ENCODE peak calls at places on chromosomes 11 and 22, in eight cellular contexts. H, J, T, Z, X, O, R and M are unnamed samples.

GRCh38 chr11:89355649-89356048 is 135.5 kb downstream of the NOX4 start:
- DNase-seq in H (no peak), J (no peak), T (no peak), Z (no peak), X (no peak), O (no peak), R (no peak), M (no peak)

GRCh38 chr11:103266167-103266831 is 157.1 kb downstream of the DYNC2H1 start:
- DNase-seq in H (no peak), J (no peak), T (no peak), Z (no peak), X (no peak), O (no peak), R (no peak), M (no peak)

GRCh38 chr11:30522825-30523224 is 63.3 kb downstream of the MPPED2 start:
- DNase-seq in H (no peak), J (no peak), T (no peak), Z (no peak), X (no peak), O (no peak), R (no peak), M (no peak)

GRCh38 chr11:32827276-32827675 is 2.5 kb upstream of the PRRG4 start:
- DNase-seq in H (no peak), J (no peak), T (no peak), Z (no peak), X (no peak), O (no peak), R (no peak), M (no peak)

GRCh38 chr11:12552677-12553076 is 121.5 kb upstream of the TEAD1 start:
- DNase-seq in H (no peak), J (peak; percentile 40), T (no peak), Z (peak; percentile 89), X (peak; percentile 82), O (no peak), R (peak; percentile 97), M (no peak)

GRCh38 chr22:36873614-36874308 is 13.0 kb downstream of the NCF4 start:
- DNase-seq in H (peak; percentile 65), J (peak; percentile 30), T (peak; percentile 20), Z (peak; percentile 2), X (peak; percentile 62), O (peak; percentile 25), R (peak; percentile 2), M (no peak)

GRCh38 chr11:70470127-70470526 is 71.8 kb downstream of the CTTN start:
- DNase-seq in H (peak; percentile 73), J (no peak), T (no peak), Z (no peak), X (peak; percentile 24), O (no peak), R (no peak), M (no peak)

GRCh38 chr11:130133716-130134115 is 25.9 kb upstream of the ST14 start:
- DNase-seq in H (no peak), J (no peak), T (no peak), Z (no peak), X (no peak), O (no peak), R (no peak), M (no peak)

GRCh38 chr11:33668468-33668825 is 32.2 kb downstream of the C11orf91 start:
- DNase-seq in H (no peak), J (no peak), T (no peak), Z (no peak), X (no peak), O (no peak), R (peak; percentile 53), M (no peak)

GRCh38 chr11:17368551-17368950 is 17.0 kb downstream of the NCR3LG1 start:
- DNase-seq in H (no peak), J (no peak), T (no peak), Z (no peak), X (no peak), O (no peak), R (no peak), M (no peak)

GRCh38 chr11:93522448-93522847 is 20.7 kb downstream of the SMCO4 start:
- DNase-seq in H (no peak), J (no peak), T (no peak), Z (no peak), X (no peak), O (no peak), R (no peak), M (no peak)

GRCh38 chr11:107743161-107743560 is 31.3 kb upstream of the SLN start:
- DNase-seq in H (no peak), J (no peak), T (no peak), Z (no peak), X (no peak), O (no peak), R (no peak), M (no peak)

GRCh38 chr11:103326070-103326794 is 217.0 kb downstream of the DYNC2H1 start:
- DNase-seq in H (no peak), J (peak; percentile 21), T (peak; percentile 48), Z (peak; percentile 23), X (peak; percentile 84), O (peak; percentile 42), R (peak; percentile 64), M (peak; percentile 50)

GRCh38 chr11:66641834-66642233 is 3.3 kb downstream of the RBM4 start:
- DNase-seq in H (no peak), J (no peak), T (no peak), Z (no peak), X (no peak), O (no peak), R (no peak), M (no peak)

GRCh38 chr11:66639066-66639813 is 737 bp downstream of the RBM4 start:
- DNase-seq in H (no peak), J (peak; percentile 29), T (no peak), Z (no peak), X (peak; percentile 43), O (no peak), R (no peak), M (no peak)

GRCh38 chr11:66637557-66638176 is 836 bp upstream of the RBM4 start:
- DNase-seq in H (no peak), J (no peak), T (no peak), Z (no peak), X (no peak), O (no peak), R (no peak), M (no peak)

GRCh38 chr11:66636411-66636810 is 2.1 kb upstream of the RBM4 start:
- DNase-seq in H (no peak), J (no peak), T (no peak), Z (no peak), X (no peak), O (no peak), R (no peak), M (no peak)

DNA sequence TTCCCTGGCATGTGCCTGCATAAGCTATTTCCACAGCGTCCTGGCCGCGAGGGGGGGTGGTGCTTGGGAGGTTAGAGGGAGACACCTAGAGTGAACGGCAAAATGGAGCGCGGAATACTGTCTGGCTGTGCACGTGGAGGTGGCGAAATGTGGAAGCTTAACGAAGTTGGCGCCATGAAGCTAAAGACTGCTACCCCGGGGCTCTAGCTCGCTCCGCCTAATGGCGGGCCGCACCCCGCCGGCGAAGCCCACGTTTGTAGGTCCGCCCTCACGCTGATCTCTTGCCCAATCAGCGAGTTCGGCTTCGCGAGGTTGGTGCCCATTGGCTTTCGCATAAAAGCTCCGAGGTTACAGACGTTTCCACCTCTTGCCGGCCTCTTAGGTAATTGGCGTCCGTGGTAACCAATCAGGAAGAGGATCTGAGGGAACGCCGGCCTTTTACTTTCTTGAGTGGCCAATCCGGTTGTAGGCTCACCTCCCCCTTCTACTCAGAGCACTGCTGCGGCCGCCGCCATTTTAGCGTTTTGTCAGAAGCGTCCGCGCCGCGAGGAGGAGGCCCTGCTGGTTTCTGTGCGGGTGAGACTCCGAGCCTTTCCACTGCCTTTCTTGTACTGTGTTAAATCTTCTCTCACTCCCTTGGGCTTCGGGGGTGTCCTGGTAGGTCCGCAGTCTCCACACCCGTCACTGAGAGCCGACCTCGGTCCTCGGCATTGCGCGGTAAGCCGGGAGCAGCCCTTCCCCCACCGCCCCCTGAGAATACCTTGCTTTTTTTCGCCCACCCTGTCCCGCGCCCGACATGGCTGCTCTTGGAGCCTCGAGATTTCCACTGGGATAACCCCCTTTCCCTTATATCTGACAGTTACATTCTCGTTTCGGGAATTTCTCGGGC is at the start of gene RBM4:
- DNase-seq in H (peak; percentile 93), J (peak; percentile 99), T (peak; percentile 99), Z (peak; percentile 98), X (peak; percentile 100), O (peak; percentile 97), R (peak; percentile 100), M (peak; percentile 93)
- TF ChIP-seq CTCF in H (no peak), J (no peak), T (no peak), Z (peak; percentile 32), X (no peak), O (no peak), R (peak; percentile 11), M (no peak)

DNA sequence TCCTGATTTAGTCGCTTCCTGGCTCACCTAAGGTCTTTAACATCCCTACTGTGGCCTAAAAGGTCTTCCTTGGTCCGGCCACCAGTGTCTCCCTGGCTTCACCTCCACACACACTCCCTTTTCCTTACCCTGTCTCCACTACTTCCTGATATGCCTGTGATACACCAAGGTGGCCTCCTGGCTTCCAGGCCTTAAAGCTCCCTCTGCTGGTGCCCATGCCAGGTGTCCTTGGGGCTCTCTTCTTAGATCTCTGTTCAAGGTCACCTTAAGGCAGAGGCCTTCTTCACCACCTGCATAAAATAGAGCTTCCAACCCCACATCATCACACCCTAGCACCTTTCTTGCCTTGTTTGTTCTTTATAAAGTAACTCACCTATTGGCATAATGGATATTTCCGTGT is 787.7 kb downstream of the NTM start:
- DNase-seq in H (no peak), J (no peak), T (peak; percentile 22), Z (no peak), X (peak; percentile 25), O (peak; percentile 58), R (no peak), M (no peak)
- TF ChIP-seq CTCF in H (peak; percentile 75), J (peak; percentile 9), T (peak; percentile 72), Z (peak; percentile 58), X (peak; percentile 46), O (peak; percentile 25), R (peak; percentile 42), M (peak; percentile 40)

DNA sequence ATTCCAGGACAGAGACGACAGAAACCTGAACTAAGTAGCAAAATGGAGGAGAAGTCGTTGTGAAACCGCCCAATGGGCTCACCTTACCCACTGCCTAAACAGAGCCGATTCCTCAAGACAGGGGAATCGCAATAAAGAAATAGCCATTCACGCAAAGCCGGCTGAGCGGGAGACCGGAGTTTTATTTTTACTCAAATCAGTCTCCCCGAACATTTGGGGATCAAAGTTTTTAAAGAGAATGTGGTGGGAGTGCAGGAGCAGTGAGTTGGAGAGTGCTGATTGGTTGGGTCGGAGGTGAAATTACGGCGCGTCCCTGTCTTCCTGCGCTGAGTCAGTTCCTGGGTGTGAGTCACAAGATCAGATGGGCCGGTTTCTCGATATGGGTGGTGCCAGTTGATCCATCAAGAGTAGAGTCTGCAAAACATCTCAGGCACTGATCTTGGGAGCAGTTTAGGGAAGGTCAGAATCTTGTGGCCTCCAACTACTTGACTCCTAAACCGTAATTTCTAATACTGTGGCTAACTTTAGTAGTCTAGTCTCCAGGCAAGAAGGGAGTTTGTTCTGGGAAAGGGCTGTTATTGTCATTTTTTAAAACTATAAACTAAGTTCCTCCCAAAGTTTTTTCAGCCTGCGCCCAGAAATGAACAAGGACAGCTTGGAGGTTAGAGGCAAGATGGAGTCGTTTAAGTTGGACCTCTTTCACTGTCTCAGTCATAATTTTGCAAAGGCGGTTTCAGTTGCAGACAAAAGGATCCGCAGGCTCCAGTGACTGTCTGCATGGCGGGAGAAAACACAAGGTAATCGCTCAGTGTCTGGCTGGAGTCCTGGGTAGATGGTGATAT is 34.1 kb downstream of the OR4D9 start:
- DNase-seq in H (no peak), J (no peak), T (no peak), Z (no peak), X (peak; percentile 90), O (no peak), R (no peak), M (no peak)
- TF ChIP-seq CTCF in H (no peak), J (no peak), T (no peak), Z (no peak), X (no peak), O (no peak), R (no peak), M (no peak)

GRCh38 chr11:45538363-45538762 is 127.1 kb downstream of the CHST1 start:
- DNase-seq in H (no peak), J (no peak), T (no peak), Z (no peak), X (peak; percentile 22), O (no peak), R (no peak), M (no peak)
- TF ChIP-seq CTCF in H (no peak), J (no peak), T (no peak), Z (no peak), X (peak; percentile 12), O (no peak), R (no peak), M (no peak)